ENCODE peak calls at places on chromosomes 4 and X, in five cellular contexts. One of them, this sample, is unnamed.

GRCh38 chr4:30860983-30861382 is 140.8 kb downstream of the PCDH7 start:
- DNase-seq in ureter: no peak
- DNase-seq in head of caudate nucleus: no peak
- DNase-seq in HFF-Myc: no peak
- DNase-seq in NCI-H2081: no peak
- DNase-seq in this sample: no peak

GRCh38 chr4:57424231-57424897 is 314.2 kb upstream of the IGFBP7 start:
- DNase-seq in ureter: no peak
- DNase-seq in head of caudate nucleus: no peak
- DNase-seq in HFF-Myc: peak
- DNase-seq in NCI-H2081: no peak
- DNase-seq in this sample: no peak

GRCh38 chr4:94486372-94486801 is 34.6 kb downstream of the PDLIM5 start:
- DNase-seq in ureter: no peak
- DNase-seq in head of caudate nucleus: no peak
- DNase-seq in HFF-Myc: no peak
- DNase-seq in NCI-H2081: no peak
- DNase-seq in this sample: no peak

GRCh38 chrX:88135735-88136134 is 611.3 kb upstream of the CPXCR1 start:
- DNase-seq in ureter: no peak
- DNase-seq in head of caudate nucleus: no peak
- DNase-seq in HFF-Myc: no peak
- DNase-seq in NCI-H2081: no peak
- DNase-seq in this sample: no peak

GRCh38 chr4:182575225-182575624 is 332.0 kb downstream of the TENM3 start:
- DNase-seq in ureter: no peak
- DNase-seq in head of caudate nucleus: no peak
- DNase-seq in HFF-Myc: no peak
- DNase-seq in NCI-H2081: no peak
- DNase-seq in this sample: no peak

GRCh38 chrX:148504412-148504950 is 4.1 kb downstream of the AFF2 start:
- DNase-seq in ureter: no peak
- DNase-seq in head of caudate nucleus: no peak
- DNase-seq in HFF-Myc: no peak
- DNase-seq in NCI-H2081: no peak
- DNase-seq in this sample: no peak

GRCh38 chr4:98261291-98262271 is at the start of gene RAP1GDS1:
- DNase-seq in ureter: peak
- DNase-seq in head of caudate nucleus: peak
- DNase-seq in HFF-Myc: peak
- DNase-seq in NCI-H2081: no peak
- DNase-seq in this sample: peak

GRCh38 chrX:68090266-68090665 is 343.0 kb downstream of the OPHN1 start:
- DNase-seq in ureter: no peak
- DNase-seq in head of caudate nucleus: no peak
- DNase-seq in HFF-Myc: no peak
- DNase-seq in NCI-H2081: no peak
- DNase-seq in this sample: no peak

GRCh38 chr4:24476209-24476781 is 108.1 kb downstream of the DHX15 start:
- DNase-seq in ureter: no peak
- DNase-seq in head of caudate nucleus: no peak
- DNase-seq in HFF-Myc: no peak
- DNase-seq in NCI-H2081: no peak
- DNase-seq in this sample: no peak

This sample was measured in central memory CD8-positive, alpha-beta T cell.